ENCODE peak calls at places on chromosomes 11 and 22, in seven cellular contexts. O is HCT116, U is K562, P is H1, L is HepG2, W is endothelial cell of umbilical vein, G is GM12878. J is an unnamed sample. For H3K9me3, the result is how much of the 10 kb centered on the place peaks cover.

GRCh38 chr22:38724176-38724575 is 18.4 kb downstream of the GTPBP1 start:
- DNase-seq in O (no peak), L (no peak), U (no peak), P (no peak), G (no peak), W (no peak), J (no peak)

GRCh38 chr22:23193882-23194281 is 13.6 kb downstream of the BCR start:
- DNase-seq in P (no peak), O (no peak), G (no peak), U (no peak), L (no peak), W (no peak), J (no peak)

GRCh38 chr11:68469642-68470041 is 9.1 kb downstream of the PPP6R3 start:
- DNase-seq in G (no peak), P (no peak), U (no peak), L (no peak), W (no peak), O (no peak), J (no peak)

GRCh38 chr11:100849009-100849913 is 162.2 kb downstream of the ARHGAP42 start:
- DNase-seq in L (no peak), G (no peak), U (no peak), P (no peak), O (no peak), W (peak), J (no peak)

GRCh38 chr11:38824573-38824972 is 2226.5 kb upstream of the RAG2 start:
- DNase-seq in P (no peak), W (no peak), U (no peak), G (no peak), O (no peak), L (peak), J (no peak)

GRCh38 chr11:123221611-123222010 is 26.6 kb upstream of the CLMP start:
- DNase-seq in U (no peak), G (no peak), O (no peak), P (no peak), W (no peak), L (no peak), J (no peak)

GRCh38 chr11:19727246-19727645 is 14.6 kb downstream of the NAV2 start:
- DNase-seq in G (no peak), L (no peak), W (no peak), P (no peak), U (no peak), O (no peak), J (no peak)

GRCh38 chr11:107929611-107930200 is 1.5 kb downstream of the RAB39A start:
- DNase-seq in U (no peak), G (no peak), L (no peak), O (no peak), W (no peak), P (peak), J (no peak)

GRCh38 chr22:27399161-27399560 is 402.4 kb downstream of the MN1 start:
- DNase-seq in P (no peak), O (no peak), W (no peak), U (no peak), L (no peak), G (no peak), J (no peak)

GRCh38 chr22:37999236-37999635 is 14.9 kb upstream of the SOX10 start:
- DNase-seq in U (no peak), L (no peak), W (no peak), O (peak), G (no peak), P (no peak), J (no peak)

GRCh38 chr22:49968831-49969661 is 8.5 kb downstream of the PIM3 start:
- DNase-seq in W (no peak), O (no peak), U (no peak), G (no peak), P (peak), L (no peak), J (no peak)

GRCh38 chr11:99548264-99548663 is 527.5 kb downstream of the CNTN5 start:
- DNase-seq in O (no peak), G (no peak), U (no peak), W (no peak), P (no peak), L (no peak), J (no peak)

GRCh38 chr11:4191031-4191571 is 96.5 kb downstream of the RRM1 start:
- DNase-seq in G (no peak), U (no peak), P (peak), W (no peak), L (no peak), O (no peak), J (no peak)

GRCh38 chr22:38230108-38230825 is 28.5 kb downstream of the MAFF start:
- DNase-seq in P (no peak), O (no peak), G (no peak), U (no peak), L (peak), W (peak), J (no peak)

GRCh38 chr22:22408731-22409696 is 99.5 kb downstream of the ZNF280B start:
- DNase-seq in L (peak), W (no peak), U (peak), O (peak), P (peak), G (no peak), J (no peak)

GRCh38 chr11:70532066-70532440 is 133.7 kb downstream of the CTTN start:
- DNase-seq in W (no peak), U (no peak), L (no peak), P (no peak), G (no peak), O (no peak), J (no peak)

GRCh38 chr11:109208116-109208515 is 213.9 kb upstream of the C11orf87 start:
- DNase-seq in P (no peak), W (no peak), O (no peak), G (no peak), U (no peak), L (no peak), J (no peak)

GRCh38 chr22:23531283-23531921 is 48.7 kb downstream of the IGLL1 start:
- DNase-seq in G (no peak), W (no peak), U (no peak), O (no peak), L (no peak), P (no peak), J (no peak)

GRCh38 chr11:132632641-132633124 is 899.6 kb downstream of the OPCML start:
- DNase-seq in P (no peak), O (no peak), G (no peak), U (no peak), W (peak), L (no peak), J (no peak)

GRCh38 chr22:49869855-49870712 is 16.4 kb downstream of the ZBED4 start:
- DNase-seq in O (no peak), L (no peak), P (no peak), W (no peak), U (no peak), G (no peak), J (no peak)

GRCh38 chr11:42770444-42771065 is 541.2 kb upstream of the API5 start:
- DNase-seq in O (no peak), U (peak), P (peak), G (no peak), W (peak), L (peak), J (peak)

GRCh38 chr11:82859746-82860145 is 40.5 kb downstream of the PRCP start:
- DNase-seq in L (no peak), O (no peak), P (no peak), W (no peak), U (no peak), G (no peak), J (no peak)

GRCh38 chr22:36252754-36253522 is at the start of gene APOL1:
- DNase-seq in U (peak), G (peak), W (peak), P (no peak), O (no peak), L (peak), J (no peak)

GRCh38 chr11:28679795-28680194 is 571.6 kb downstream of the METTL15 start:
- DNase-seq in U (no peak), W (no peak), O (no peak), L (no peak), P (no peak), G (no peak), J (no peak)

GRCh38 chr22:33639588-33640254 is 280.6 kb downstream of the LARGE1 start:
- DNase-seq in W (no peak), P (no peak), U (no peak), L (no peak), G (no peak), O (no peak), J (no peak)

GRCh38 chr22:46696614-46697013 is 41.4 kb downstream of the CERK start:
- DNase-seq in G (no peak), L (no peak), W (no peak), O (no peak), U (no peak), P (no peak), J (no peak)

GRCh38 chr22:50035131-50035881 is 22.7 kb upstream of the IL17REL start:
- DNase-seq in P (no peak), U (no peak), G (no peak), L (no peak), O (no peak), W (no peak), J (no peak)

GRCh38 chr11:128686745-128687177 is 7.1 kb upstream of the FLI1 start:
- DNase-seq in W (peak), L (no peak), U (no peak), O (no peak), P (peak), G (no peak), J (no peak)

DNA sequence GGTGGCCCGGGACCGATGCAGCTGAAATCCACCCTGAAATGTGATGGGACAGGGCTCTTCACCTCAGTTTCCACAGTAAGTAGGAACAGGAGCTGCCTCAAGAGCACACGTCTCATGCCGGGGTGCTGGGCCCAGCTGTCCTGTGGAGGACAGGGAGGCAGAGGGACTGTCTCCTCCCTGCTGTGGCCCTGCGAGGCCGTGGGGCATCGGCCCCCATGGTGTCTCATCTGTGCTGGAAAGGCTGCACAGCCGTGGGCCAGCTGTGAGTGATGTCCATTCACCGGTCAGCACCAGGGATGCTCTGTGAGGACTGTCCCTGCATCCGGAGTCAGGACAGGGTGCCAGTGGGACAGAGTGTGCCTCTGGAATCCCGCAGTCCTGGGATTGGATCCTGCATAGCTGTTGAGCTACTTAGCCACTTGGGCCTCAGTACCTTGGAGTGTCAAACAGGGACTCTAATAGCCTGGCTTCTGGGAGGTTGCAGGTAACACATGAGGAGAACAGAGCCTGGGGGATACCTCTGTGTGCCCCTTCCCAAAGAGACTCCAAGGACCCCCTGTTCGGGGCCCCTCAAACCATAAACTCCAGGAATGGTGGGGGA is 16.5 kb downstream of the TRPM5 start:
- DNase-seq in P (no peak), W (no peak), U (no peak), G (no peak), L (no peak), O (no peak), J (no peak)
- H3K9me3 ChIP-seq in P (under half), W (under half), U (under half), G (under half), L (under half), O (under half), J (under half)

GRCh38 chr11:65391007-65391406 is 4.6 kb downstream of the FRMD8 start:
- DNase-seq in G (no peak), W (peak), U (no peak), O (no peak), L (no peak), P (no peak), J (no peak)
- TF ChIP-seq POLR2AphosphoS5 in G (no peak), W (no peak), U (no peak), O (no peak), L (no peak), P (no peak), J (no peak)

GRCh38 chr11:61448552-61448927 is 18.6 kb downstream of the SDHAF2 start:
- DNase-seq in L (no peak), W (no peak), U (no peak), O (no peak), G (no peak), P (no peak), J (no peak)

GRCh38 chr11:61442616-61443015 is 12.7 kb downstream of the SDHAF2 start:
- DNase-seq in L (no peak), U (no peak), G (no peak), O (no peak), W (no peak), P (no peak), J (no peak)

GRCh38 chr11:61447601-61448551 is 18.0 kb downstream of the SDHAF2 start:
- DNase-seq in W (no peak), O (no peak), U (no peak), P (no peak), G (no peak), L (no peak), J (no peak)

GRCh38 chr11:61446211-61446651 is 16.3 kb downstream of the SDHAF2 start:
- DNase-seq in U (peak), O (peak), P (peak), L (peak), G (no peak), W (peak), J (peak)

GRCh38 chr11:61445535-61445934 is 15.6 kb downstream of the SDHAF2 start:
- DNase-seq in P (no peak), O (no peak), W (no peak), L (no peak), U (no peak), G (no peak), J (no peak)
- H3K9ac ChIP-seq in P (no peak), O (no peak), W (no peak), L (no peak), U (no peak), G (no peak), J (no peak)

GRCh38 chr22:48686694-48687302 is 1140.9 kb downstream of the BRD1 start:
- DNase-seq in G (no peak), P (no peak), L (no peak), U (no peak), W (no peak), O (no peak), J (no peak)

GRCh38 chr22:48682517-48682916 is 1145.2 kb downstream of the BRD1 start:
- DNase-seq in L (no peak), P (no peak), W (no peak), U (no peak), O (no peak), G (no peak), J (no peak)

GRCh38 chr22:48680601-48681000 is 1147.1 kb downstream of the BRD1 start:
- DNase-seq in O (no peak), P (no peak), U (no peak), L (no peak), W (no peak), G (no peak), J (no peak)

GRCh38 chr22:48685767-48686166 is 1141.9 kb downstream of the BRD1 start:
- DNase-seq in U (no peak), W (no peak), P (no peak), O (no peak), L (no peak), G (no peak), J (no peak)

GRCh38 chr22:48683640-48684039 is 1144.0 kb downstream of the BRD1 start:
- DNase-seq in P (no peak), L (no peak), O (no peak), W (no peak), U (no peak), G (no peak), J (no peak)
- H3K9me3 ChIP-seq in P (under half), L (under half), O (under half), W (under half), U (under half), G (under half), J (under half)

J was measured in SK-N-MC.